ENCODE peak calls at places on chromosomes 13 and 19, in six cellular contexts. F is ovary, C is IMR-90, E is fibroblast of lung, D is left lung, S is fibroblast of pulmonary artery. H is an unnamed sample.

GRCh38 chr13:30829145-30829544 is 76.9 kb upstream of the MEDAG start:
- DNase-seq in S (peak), C (peak), E (peak), F (no peak), D (no peak), H (peak)

GRCh38 chr19:37551123-37551993 is 43.2 kb downstream of the ZNF571 start:
- DNase-seq in S (peak), D (peak), E (peak), F (no peak), C (peak), H (peak)

GRCh38 chr19:46844067-46844489 is 6.6 kb downstream of the AP2S1 start:
- DNase-seq in S (peak), D (no peak), E (peak), C (no peak), F (no peak), H (peak)

GRCh38 chr13:74696148-74696922 is 562.1 kb upstream of the KLF12 start:
- DNase-seq in S (no peak), C (no peak), F (no peak), E (no peak), D (no peak), H (peak)

GRCh38 chr13:73684286-73684685 is 449.9 kb downstream of the KLF12 start:
- DNase-seq in S (no peak), F (no peak), C (no peak), E (no peak), D (no peak), H (no peak)

GRCh38 chr13:71358218-71358617 is 508.8 kb downstream of the DACH1 start:
- DNase-seq in E (no peak), C (no peak), S (no peak), F (no peak), D (no peak), H (no peak)

GRCh38 chr19:15317392-15318011 is 14.8 kb downstream of the BRD4 start:
- DNase-seq in S (peak), E (peak), F (no peak), C (peak), D (no peak), H (peak)

GRCh38 chr13:25085125-25085742 is 10.7 kb upstream of the PABPC3 start:
- DNase-seq in S (peak), F (no peak), E (peak), C (peak), D (no peak), H (peak)

GRCh38 chr13:83229574-83230300 is 652.5 kb downstream of the SLITRK1 start:
- DNase-seq in S (peak), D (no peak), C (peak), F (no peak), E (peak), H (no peak)

GRCh38 chr19:6424190-6424938 is at the start of gene KHSRP:
- DNase-seq in D (peak), S (no peak), F (peak), C (no peak), E (no peak), H (no peak)

GRCh38 chr13:24275041-24275440 is 34.3 kb upstream of the C1QTNF9 start:
- DNase-seq in E (no peak), F (no peak), C (no peak), S (no peak), D (no peak), H (no peak)

GRCh38 chr19:1567116-1567847 is 843 bp downstream of the MEX3D start:
- DNase-seq in D (no peak), S (peak), E (no peak), C (no peak), F (peak), H (no peak)

GRCh38 chr13:109737046-109737573 is 49.3 kb downstream of the IRS2 start:
- DNase-seq in C (no peak), S (no peak), D (no peak), E (no peak), F (no peak), H (no peak)

GRCh38 chr13:81986308-81986707 is 1645.4 kb upstream of the SPRY2 start:
- DNase-seq in F (no peak), C (no peak), E (no peak), S (no peak), D (no peak), H (no peak)

GRCh38 chr13:47672982-47673670 is 327.9 kb downstream of the SUCLA2 start:
- DNase-seq in E (peak), D (no peak), C (peak), S (peak), F (no peak), H (peak)

GRCh38 chr13:66689037-66689619 is 541.0 kb downstream of the PCDH9 start:
- DNase-seq in E (peak), S (peak), C (no peak), F (no peak), D (no peak), H (peak)

GRCh38 chr13:43546260-43546659 is 240.5 kb downstream of the ENOX1 start:
- DNase-seq in E (no peak), S (peak), C (no peak), D (no peak), F (peak), H (peak)

GRCh38 chr19:7013678-7014077 is 7.6 kb downstream of the MBD3L2B start:
- DNase-seq in C (no peak), D (no peak), E (peak), F (no peak), S (peak), H (peak)

GRCh38 chr19:47107953-47108746 is 5.4 kb downstream of the ZC3H4 start:
- DNase-seq in C (peak), S (no peak), E (peak), F (no peak), D (no peak), H (peak)

GRCh38 chr13:106349080-106349841 is 186.2 kb downstream of the EFNB2 start:
- DNase-seq in E (peak), S (no peak), C (peak), D (peak), F (no peak), H (peak)

GRCh38 chr19:43464089-43464775 is 1.2 kb downstream of the LYPD3 start:
- DNase-seq in C (no peak), D (peak), S (no peak), F (peak), E (no peak), H (no peak)

GRCh38 chr13:114077121-114077937 is 55.1 kb downstream of the RASA3 start:
- DNase-seq in F (no peak), D (no peak), S (no peak), E (no peak), C (no peak), H (no peak)

GRCh38 chr19:38081547-38082255 is 142.3 kb downstream of the DPF1 start:
- DNase-seq in D (no peak), F (no peak), S (no peak), C (no peak), E (no peak), H (no peak)

GRCh38 chr13:94667190-94667589 is 45.2 kb downstream of the SOX21 start:
- DNase-seq in F (no peak), E (no peak), S (no peak), C (no peak), D (no peak), H (no peak)

GRCh38 chr13:60091573-60091972 is 72.2 kb downstream of the DIAPH3 start:
- DNase-seq in D (no peak), F (no peak), C (no peak), E (no peak), S (no peak), H (peak)

GRCh38 chr13:85277753-85278152 is 521.5 kb downstream of the SLITRK6 start:
- DNase-seq in D (no peak), E (peak), C (peak), S (peak), F (no peak), H (peak)

GRCh38 chr19:45470147-45471081 is 2.6 kb downstream of the FOSB start:
- DNase-seq in D (peak), F (peak), E (peak), C (peak), S (peak), H (peak)

GRCh38 chr13:22061806-22062391 is 391.0 kb downstream of the FGF9 start:
- DNase-seq in C (no peak), F (no peak), S (no peak), D (no peak), E (no peak), H (no peak)

GRCh38 chr13:76455960-76456359 is 430.2 kb downstream of the KCTD12 start:
- DNase-seq in F (no peak), D (no peak), C (peak), E (peak), S (peak), H (peak)

GRCh38 chr19:31881988-31882387 is 463.4 kb upstream of the ZNF507 start:
- DNase-seq in D (no peak), F (no peak), E (no peak), C (no peak), S (no peak), H (no peak)

GRCh38 chr19:50266896-50267295 is 62.3 kb downstream of the KCNC3 start:
- DNase-seq in E (no peak), C (no peak), F (no peak), D (no peak), S (no peak), H (no peak)

GRCh38 chr19:8144273-8144672 is 5.1 kb downstream of the FBN3 start:
- DNase-seq in C (no peak), S (no peak), F (no peak), D (no peak), E (no peak), H (no peak)

GRCh38 chr19:14091086-14091884 is 734 bp upstream of the SAMD1 start:
- DNase-seq in S (peak), E (peak), F (no peak), D (peak), C (peak), H (peak)

GRCh38 chr19:28665748-28666147 is 547.2 kb downstream of the UQCRFS1 start:
- DNase-seq in D (no peak), C (no peak), E (no peak), F (no peak), S (no peak), H (no peak)

GRCh38 chr19:43934055-43934984 is 762 bp downstream of the ZNF45 start:
- DNase-seq in D (no peak), S (no peak), E (peak), F (no peak), C (peak), H (peak)

GRCh38 chr19:44856438-44857083 is 10.5 kb downstream of the NECTIN2 start:
- DNase-seq in C (no peak), E (peak), D (no peak), S (no peak), F (no peak), H (peak)

GRCh38 chr19:7869910-7870511 is 4.2 kb downstream of the PRR36 start:
- DNase-seq in C (peak), F (peak), E (no peak), D (no peak), S (peak), H (peak)

GRCh38 chr13:111153977-111154332 is 38.8 kb downstream of the ARHGEF7 start:
- DNase-seq in D (no peak), F (no peak), S (no peak), E (no peak), C (no peak), H (no peak)
- TF ChIP-seq CTCF in D (no peak), F (no peak), S (peak), E (peak), C (no peak), H (peak)

GRCh38 chr13:27979765-27980279 is 8.7 kb downstream of the URAD start:
- DNase-seq in F (no peak), D (no peak), S (no peak), C (no peak), E (no peak), H (no peak)
- H3K4me3 ChIP-seq in F (no peak), D (no peak), S (no peak), C (no peak), E (no peak), H (no peak)

GRCh38 chr19:5109560-5109959 is 140.6 kb downstream of the KDM4B start:
- DNase-seq in C (no peak), E (no peak), D (no peak), S (no peak), F (no peak), H (no peak)
- TF ChIP-seq CTCF in C (no peak), E (no peak), D (no peak), S (no peak), F (no peak), H (no peak)

GRCh38 chr13:45219938-45220375 is 19.1 kb upstream of the KCTD4 start:
- DNase-seq in S (peak), E (peak), C (peak), F (no peak), D (no peak), H (peak)

GRCh38 chr13:45219123-45219891 is 18.5 kb upstream of the KCTD4 start:
- DNase-seq in F (no peak), E (peak), D (no peak), C (no peak), S (no peak), H (peak)

GRCh38 chr13:45220403-45220802 is 19.6 kb upstream of the KCTD4 start:
- DNase-seq in D (no peak), F (no peak), E (no peak), C (no peak), S (no peak), H (no peak)

GRCh38 chr13:45216193-45216592 is 15.3 kb upstream of the KCTD4 start:
- DNase-seq in S (no peak), C (no peak), D (no peak), E (no peak), F (no peak), H (no peak)

GRCh38 chr13:45218689-45219088 is 17.8 kb upstream of the KCTD4 start:
- DNase-seq in E (no peak), C (no peak), F (no peak), D (no peak), S (no peak), H (no peak)
- H3K4me3 ChIP-seq in E (no peak), C (no peak), F (no peak), D (no peak), S (no peak), H (no peak)

DNA sequence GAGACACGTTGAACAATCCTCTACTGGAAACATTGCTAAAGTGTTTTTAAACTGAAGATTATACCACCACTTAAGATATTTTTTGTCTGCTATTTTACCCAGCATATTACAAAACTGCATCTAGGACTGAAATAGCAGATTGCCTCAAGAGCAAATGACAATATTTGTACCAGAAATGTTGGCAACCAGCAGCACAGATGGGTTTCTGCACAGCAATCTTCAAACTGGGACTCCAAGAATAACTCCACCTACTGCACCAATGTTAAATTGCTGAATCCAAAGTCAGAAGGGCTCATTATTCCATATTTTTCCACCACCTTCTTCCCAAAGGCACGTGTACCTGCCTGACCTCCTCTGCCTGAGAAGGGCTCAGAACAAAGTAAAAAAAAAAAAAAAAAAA is 79.6 kb downstream of the FOXO1 start:
- DNase-seq in D (no peak), S (peak), E (no peak), C (no peak), F (no peak), H (no peak)
- TF ChIP-seq CTCF in D (no peak), S (peak), E (no peak), C (no peak), F (no peak), H (no peak)

GRCh38 chr19:18160792-18161690 is 8.1 kb downstream of the PIK3R2 start:
- DNase-seq in S (peak), F (peak), C (peak), D (peak), E (peak), H (peak)
- H3K4me3 ChIP-seq in S (peak), F (peak), C (peak), D (peak), E (no peak), H (peak)

GRCh38 chr13:41463823-41464602 is 6.7 kb downstream of the RGCC start:
- DNase-seq in F (no peak), C (no peak), D (no peak), E (no peak), S (no peak), H (no peak)
- TF ChIP-seq CTCF in F (no peak), C (no peak), D (no peak), E (no peak), S (no peak), H (no peak)

DNA sequence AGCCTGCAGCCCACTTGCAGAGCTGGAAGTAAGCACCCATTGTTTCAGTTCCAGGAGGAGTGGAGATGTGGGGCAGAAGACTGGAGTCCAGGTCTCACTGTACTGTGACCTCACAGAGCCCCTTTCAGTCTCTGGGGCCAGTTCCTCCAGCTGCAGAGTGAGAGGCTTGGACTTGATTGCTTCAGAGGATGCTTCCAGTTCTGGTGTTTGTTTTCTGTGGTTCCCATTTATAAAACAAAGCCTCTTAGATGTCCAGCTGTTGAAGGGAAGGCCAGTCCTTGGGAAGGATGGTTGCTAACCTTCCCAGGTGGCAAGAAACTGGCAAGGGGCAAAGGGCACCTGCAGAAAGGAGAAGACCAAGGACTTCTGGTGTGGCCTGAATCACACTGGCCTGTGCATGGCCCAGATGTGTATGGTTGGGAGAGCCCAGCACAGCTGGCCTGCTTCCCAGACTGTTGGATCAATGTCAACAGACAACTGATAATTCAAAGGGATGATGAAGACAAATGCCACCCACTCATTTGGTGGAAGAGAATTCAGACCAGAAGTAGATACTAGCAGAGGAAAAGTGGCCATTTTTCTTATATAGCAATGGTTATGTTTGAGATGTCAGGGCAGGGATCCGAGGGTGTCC is 218.5 kb downstream of the ZNF536 start:
- DNase-seq in E (no peak), F (no peak), D (no peak), C (no peak), S (no peak), H (no peak)
- H3K4me3 ChIP-seq in E (no peak), F (no peak), D (no peak), C (no peak), S (no peak), H (no peak)

H was measured in choroid plexus epithelial cell.